ENCODE peak calls at places on chromosome 3, in four cellular contexts. L is GM12878, I is HepG2, N is K562. C is an unnamed sample.
A peak's percentile ranks its signal among the peaks of the same experiment; 100 is the strongest.

GRCh38 chr3:9468460-9468859 is 71.0 kb downstream of the SETD5 start:
- DNase-seq in L (no peak), I (no peak), N (no peak), C (no peak)

GRCh38 chr3:105480771-105481170 is 114.1 kb downstream of the ALCAM start:
- DNase-seq in L (no peak), I (no peak), N (no peak), C (no peak)

GRCh38 chr3:127691494-127691893 is 18.7 kb downstream of the ABTB1 start:
- DNase-seq in L (no peak), I (no peak), N (no peak), C (no peak)

GRCh38 chr3:193190387-193190786 is 50.6 kb upstream of the PLAAT1 start:
- DNase-seq in L (no peak), I (peak; percentile 23), N (peak; percentile 12), C (peak; percentile 61)

GRCh38 chr3:15206662-15207576 is 873 bp downstream of the CAPN7 start:
- DNase-seq in L (no peak), I (peak; percentile 53), N (no peak), C (no peak)

GRCh38 chr3:10416730-10417300 is 88.6 kb downstream of the ATP2B2 start:
- DNase-seq in L (no peak), I (no peak), N (no peak), C (peak; percentile 28)

GRCh38 chr3:170760174-170760526 is 109.8 kb downstream of the RPL22L1 start:
- DNase-seq in L (no peak), I (no peak), N (no peak), C (no peak)

GRCh38 chr3:100402150-100402706 is 889 bp downstream of the LNP1 start:
- DNase-seq in L (no peak), I (no peak), N (no peak), C (no peak)

GRCh38 chr3:30672959-30673358 is 66.6 kb downstream of the TGFBR2 start:
- DNase-seq in L (no peak), I (no peak), N (no peak), C (no peak)

GRCh38 chr3:60045686-60046085 is 995.9 kb upstream of the CFAP20DC start:
- DNase-seq in L (no peak), I (no peak), N (no peak), C (no peak)

GRCh38 chr3:55637906-55638635 is 151.0 kb upstream of the WNT5A start:
- DNase-seq in L (no peak), I (no peak), N (no peak), C (no peak)

GRCh38 chr3:189839576-189839975 is 208.4 kb downstream of the TP63 start:
- DNase-seq in L (no peak), I (no peak), N (no peak), C (no peak)

GRCh38 chr3:138726966-138727365 is 107.8 kb downstream of the PIK3CB start:
- DNase-seq in L (no peak), I (no peak), N (no peak), C (no peak)

GRCh38 chr3:189001559-189001958 is 170.2 kb upstream of the TPRG1 start:
- DNase-seq in L (no peak), I (no peak), N (no peak), C (no peak)

GRCh38 chr3:71031914-71032521 is 551.5 kb downstream of the FOXP1 start:
- DNase-seq in L (no peak), I (no peak), N (no peak), C (no peak)

GRCh38 chr3:195236076-195236798 is 34.7 kb downstream of the XXYLT1 start:
- DNase-seq in L (no peak), I (no peak), N (no peak), C (no peak)

GRCh38 chr3:107431048-107431297 is 53.7 kb downstream of the CCDC54 start:
- DNase-seq in L (no peak), I (no peak), N (no peak), C (peak; percentile 48)

GRCh38 chr3:64861684-64862083 is 173.9 kb upstream of the ADAMTS9 start:
- DNase-seq in L (no peak), I (no peak), N (no peak), C (no peak)

DNA sequence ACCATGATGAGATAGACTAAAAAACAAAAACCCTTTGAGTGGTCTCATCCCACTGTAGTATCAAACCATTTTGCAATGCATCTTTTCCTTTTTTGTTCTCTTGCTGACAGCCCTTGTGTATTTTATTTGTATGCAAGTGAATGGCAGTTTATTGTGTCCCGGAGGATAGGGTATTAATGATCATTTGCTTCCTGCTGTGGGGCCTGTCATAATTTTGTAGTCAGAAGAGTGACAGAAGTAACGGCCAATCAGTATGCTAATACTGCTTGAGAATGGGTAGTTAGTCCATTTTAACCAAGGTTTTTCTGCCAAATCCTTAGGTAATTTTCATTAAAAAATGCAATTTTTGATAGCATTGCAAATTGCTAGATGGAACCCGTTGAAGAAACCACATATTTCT is 75.5 kb upstream of the PLSCR5 start:
- DNase-seq in L (no peak), I (no peak), N (no peak), C (no peak)
- TF ChIP-seq NR2C2 in L (no peak), I (no peak), N (no peak), C (no peak)

GRCh38 chr3:148601766-148602685 is 95.7 kb upstream of the AGTR1 start:
- DNase-seq in L (no peak), I (peak; percentile 99), N (no peak), C (no peak)
- TF ChIP-seq ATF2 in L (no peak), I (peak; percentile 51), N (no peak), C (no peak)

GRCh38 chr3:184229424-184230080 is at the start of gene VWA5B2:
- DNase-seq in L (no peak), I (peak; percentile 44), N (peak; percentile 96), C (peak; percentile 78)
- TF ChIP-seq ETV6 in L (no peak), I (no peak), N (no peak), C (no peak)

GRCh38 chr3:112327371-112327951 is 5.5 kb upstream of the CD200 start:
- DNase-seq in L (peak; percentile 79), I (peak; percentile 39), N (no peak), C (no peak)
- TF ChIP-seq NR2C2 in L (no peak), I (no peak), N (no peak), C (no peak)

GRCh38 chr3:124775776-124776336 is 45.6 kb downstream of the UMPS start:
- DNase-seq in L (no peak), I (no peak), N (no peak), C (no peak)

GRCh38 chr3:124773351-124774304 is 43.4 kb downstream of the UMPS start:
- DNase-seq in L (no peak), I (no peak), N (no peak), C (no peak)

GRCh38 chr3:124772081-124772831 is 42.0 kb downstream of the UMPS start:
- DNase-seq in L (no peak), I (no peak), N (peak; percentile 55), C (no peak)

GRCh38 chr3:124774841-124775402 is 44.7 kb downstream of the UMPS start:
- DNase-seq in L (no peak), I (no peak), N (no peak), C (no peak)

GRCh38 chr3:124774305-124774673 is 44.0 kb downstream of the UMPS start:
- DNase-seq in L (no peak), I (no peak), N (no peak), C (peak; percentile 68)
- TF ChIP-seq ATF2 in L (no peak), I (no peak), N (no peak), C (no peak)

GRCh38 chr3:31770822-31771326 is 210.2 kb downstream of the OSBPL10 start:
- DNase-seq in L (no peak), I (no peak), N (no peak), C (no peak)

GRCh38 chr3:31772781-31773180 is 208.3 kb downstream of the OSBPL10 start:
- DNase-seq in L (no peak), I (no peak), N (no peak), C (no peak)

GRCh38 chr3:31776016-31776415 is 205.0 kb downstream of the OSBPL10 start:
- DNase-seq in L (no peak), I (no peak), N (no peak), C (no peak)

GRCh38 chr3:31775383-31775782 is 205.7 kb downstream of the OSBPL10 start:
- DNase-seq in L (no peak), I (no peak), N (no peak), C (no peak)

DNA sequence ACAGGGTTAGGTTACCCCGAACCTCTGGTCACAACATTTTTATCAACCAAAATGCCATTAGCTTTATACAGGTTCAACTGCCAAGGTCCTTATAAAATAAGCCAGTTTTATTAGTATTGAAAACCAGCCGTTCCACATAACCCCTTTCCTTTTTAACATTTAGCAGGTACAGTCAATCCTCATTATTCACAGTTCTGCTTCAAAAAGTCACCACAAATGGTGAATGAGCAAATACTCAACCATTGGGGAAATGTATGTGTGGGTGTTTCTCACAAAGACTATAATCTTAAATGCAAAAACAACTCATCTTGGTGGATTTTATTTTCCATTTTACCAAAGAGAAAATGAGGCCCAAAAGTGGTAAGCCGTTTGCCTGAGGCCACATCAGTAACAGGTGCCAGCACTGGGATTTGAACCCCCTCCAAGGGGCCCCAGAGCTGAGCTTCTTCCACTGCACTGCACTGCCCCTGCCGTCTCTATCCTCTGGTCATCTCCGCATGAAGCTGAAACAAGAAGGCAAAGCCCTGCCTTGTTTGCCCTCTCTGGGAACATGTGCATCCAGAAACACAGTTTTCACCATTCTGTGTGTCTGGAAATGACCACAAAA is 208.8 kb downstream of the OSBPL10 start:
- DNase-seq in L (no peak), I (no peak), N (no peak), C (no peak)
- TF ChIP-seq ETV6 in L (no peak), I (no peak), N (no peak), C (no peak)

C was measured in WTC11.